ENCODE peak calls at places on chromosomes 4 and X, in four cellular contexts. X is suprapubic skin, J is hepatocyte, Y is Karpas-422. O is an unnamed sample.

GRCh38 chr4:155552180-155552579 is 114.5 kb upstream of the GUCY1A1 start:
- DNase-seq in X (no peak), Y (no peak), J (no peak), O (no peak)

GRCh38 chr4:2823301-2823670 is 20.4 kb upstream of the ADD1 start:
- DNase-seq in J (no peak), X (peak; percentile 55), Y (no peak), O (no peak)

GRCh38 chrX:124501566-124501965 is 155.2 kb downstream of the SH2D1A start:
- DNase-seq in J (no peak), Y (no peak), X (no peak), O (no peak)

GRCh38 chr4:150518559-150518958 is 63.4 kb upstream of the MAB21L2 start:
- DNase-seq in Y (no peak), J (no peak), X (no peak), O (peak; percentile 9)

GRCh38 chrX:41419082-41419481 is 28.1 kb upstream of the NYX start:
- DNase-seq in Y (no peak), J (no peak), X (no peak), O (no peak)

GRCh38 chr4:159010563-159011260 is 92.2 kb upstream of the RAPGEF2 start:
- DNase-seq in X (no peak), Y (no peak), J (peak; percentile 38), O (no peak)

GRCh38 chrX:37357436-37357835 is 8.3 kb downstream of the PRRG1 start:
- DNase-seq in Y (no peak), X (no peak), J (no peak), O (no peak)

GRCh38 chr4:88720749-88721428 is 23.3 kb upstream of the NAP1L5 start:
- DNase-seq in Y (no peak), X (no peak), J (no peak), O (no peak)

GRCh38 chrX:54208531-54208930 is 25.5 kb upstream of the FAM120C start:
- DNase-seq in X (no peak), J (no peak), Y (no peak), O (no peak)

GRCh38 chrX:13653022-13653693 is at the start of gene TCEANC:
- DNase-seq in X (peak; percentile 96), Y (peak; percentile 99), J (peak; percentile 95), O (peak; percentile 94)

GRCh38 chr4:188031751-188032150 is 36.2 kb downstream of the ZFP42 start:
- DNase-seq in J (no peak), Y (no peak), X (no peak), O (no peak)

GRCh38 chr4:15144249-15144966 is 142.1 kb downstream of the CPEB2 start:
- DNase-seq in J (no peak), X (no peak), Y (no peak), O (no peak)

GRCh38 chrX:11787564-11787963 is 29.5 kb downstream of the MSL3 start:
- DNase-seq in J (peak; percentile 38), X (peak; percentile 77), Y (peak; percentile 73), O (peak; percentile 66)

GRCh38 chr4:80407246-80407645 is 71.7 kb downstream of the CFAP299 start:
- DNase-seq in Y (no peak), X (no peak), J (no peak), O (no peak)

GRCh38 chr4:71009796-71010588 is 16.5 kb downstream of the DCK start:
- DNase-seq in X (no peak), Y (peak; percentile 87), J (peak; percentile 12), O (peak; percentile 42)

GRCh38 chrX:135003876-135004623 is 13.3 kb downstream of the SMIM10 start:
- DNase-seq in X (peak; percentile 92), Y (peak; percentile 96), J (peak; percentile 94), O (peak; percentile 84)

GRCh38 chr4:3520796-3521600 is 11.2 kb downstream of the LRPAP1 start:
- DNase-seq in J (no peak), Y (no peak), X (no peak), O (no peak)

GRCh38 chr4:149765630-149766029 is 50.0 kb downstream of the IQCM start:
- DNase-seq in Y (no peak), J (no peak), X (no peak), O (no peak)

GRCh38 chr4:2694691-2695090 is 61.4 kb downstream of the TNIP2 start:
- DNase-seq in Y (no peak), X (no peak), J (no peak), O (no peak)

GRCh38 chr4:122764808-122765189 is 32.3 kb downstream of the BBS12 start:
- DNase-seq in Y (no peak), X (no peak), J (no peak), O (no peak)

GRCh38 chrX:155134255-155134654 is 62.9 kb downstream of the BRCC3 start:
- DNase-seq in J (no peak), Y (no peak), X (no peak), O (no peak)

GRCh38 chrX:31397119-31397518 is 325.3 kb upstream of the FTHL17 start:
- DNase-seq in J (no peak), Y (no peak), X (no peak), O (no peak)

GRCh38 chr4:150425161-150425560 is 156.8 kb upstream of the MAB21L2 start:
- DNase-seq in Y (no peak), J (no peak), X (no peak), O (no peak)

GRCh38 chr4:86108152-86108551 is 251.7 kb downstream of the MAPK10 start:
- DNase-seq in X (no peak), J (no peak), Y (no peak), O (no peak)

GRCh38 chrX:106168107-106168506 is at the start of gene PWWP3B:
- DNase-seq in Y (no peak), X (no peak), J (peak; percentile 79), O (peak; percentile 27)

GRCh38 chr4:71460368-71460767 is 121.5 kb downstream of the SLC4A4 start:
- DNase-seq in J (no peak), Y (no peak), X (no peak), O (no peak)

GRCh38 chr4:119795986-119796578 is 167.5 kb upstream of the PDE5A start:
- DNase-seq in X (no peak), Y (no peak), J (no peak), O (peak; percentile 37)

GRCh38 chr4:173009129-173009823 is 159.3 kb upstream of the GALNT7 start:
- DNase-seq in X (no peak), J (no peak), Y (no peak), O (no peak)

GRCh38 chr4:173014836-173015235 is 153.8 kb upstream of the GALNT7 start:
- DNase-seq in X (no peak), Y (no peak), J (no peak), O (no peak)

GRCh38 chr4:173013232-173013932 is 155.2 kb upstream of the GALNT7 start:
- DNase-seq in X (no peak), Y (peak; percentile 74), J (peak; percentile 51), O (peak; percentile 49)

GRCh38 chr4:173014113-173014558 is 154.5 kb upstream of the GALNT7 start:
- DNase-seq in X (no peak), Y (no peak), J (peak; percentile 40), O (no peak)

DNA sequence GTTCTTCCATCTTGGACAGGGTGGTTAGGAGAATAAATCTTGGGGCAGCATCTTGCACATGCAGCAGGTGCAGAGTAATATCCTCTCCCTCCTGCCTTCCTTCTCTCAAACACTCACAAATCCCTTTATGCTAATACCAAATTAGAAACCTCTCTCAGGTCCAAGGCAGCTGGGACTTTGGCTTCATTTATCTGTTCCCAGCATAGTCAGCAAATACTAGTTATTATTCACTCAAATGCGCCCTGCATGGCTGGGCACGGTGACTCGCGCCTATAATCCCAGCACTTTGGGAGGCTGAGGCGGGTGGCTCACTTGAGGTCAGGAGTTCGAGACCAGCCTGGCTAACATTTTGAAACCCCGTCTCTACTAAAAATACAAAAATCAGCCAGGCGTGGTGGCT is 156.0 kb upstream of the GALNT7 start:
- DNase-seq in X (no peak), Y (no peak), J (no peak), O (peak; percentile 29)
- H3K4me3 ChIP-seq in X (no peak overlapping the region), Y (no peak overlapping the region), J (no peak overlapping the region), O (no peak overlapping the region)

GRCh38 chr4:5045099-5045498 is 6.2 kb upstream of the STK32B start:
- DNase-seq in X (no peak), J (no peak), Y (no peak), O (no peak)
- H3K27ac ChIP-seq in X (no peak overlapping the region), J (no peak overlapping the region), Y (no peak overlapping the region), O (no peak overlapping the region)

GRCh38 chrX:153734871-153735270 is 10.2 kb downstream of the ABCD1 start:
- DNase-seq in J (no peak), X (no peak), Y (no peak), O (no peak)

GRCh38 chrX:153733651-153734240 is 9.1 kb downstream of the ABCD1 start:
- DNase-seq in J (no peak), Y (no peak), X (no peak), O (no peak)

GRCh38 chrX:153736071-153736820 is 11.6 kb downstream of the ABCD1 start:
- DNase-seq in J (no peak), X (no peak), Y (peak; percentile 7), O (no peak)

GRCh38 chrX:153736871-153737441 is 12.3 kb downstream of the ABCD1 start:
- DNase-seq in Y (no peak), X (no peak), J (no peak), O (peak; percentile 59)

GRCh38 chrX:153735274-153735673 is 10.6 kb downstream of the ABCD1 start:
- DNase-seq in Y (peak; percentile 87), X (no peak), J (no peak), O (peak; percentile 21)
- H3K4me3 ChIP-seq in Y (peak overlapping the region; percentile 2), X (no peak overlapping the region), J (no peak overlapping the region), O (no peak overlapping the region)

GRCh38 chrX:120561634-120562568 is 1.1 kb upstream of the CUL4B start:
- DNase-seq in Y (no peak), X (no peak), J (no peak), O (no peak)

GRCh38 chrX:120559799-120560198 is 963 bp downstream of the CUL4B start:
- DNase-seq in J (no peak), X (no peak), Y (peak; percentile 76), O (peak; percentile 43)

GRCh38 chrX:120562569-120562926 is 1.8 kb upstream of the CUL4B start:
- DNase-seq in X (no peak), Y (no peak), J (no peak), O (no peak)

GRCh38 chrX:120560842-120561633 is at the start of gene CUL4B:
- DNase-seq in X (peak; percentile 95), Y (peak; percentile 96), J (peak; percentile 95), O (peak; percentile 89)

DNA sequence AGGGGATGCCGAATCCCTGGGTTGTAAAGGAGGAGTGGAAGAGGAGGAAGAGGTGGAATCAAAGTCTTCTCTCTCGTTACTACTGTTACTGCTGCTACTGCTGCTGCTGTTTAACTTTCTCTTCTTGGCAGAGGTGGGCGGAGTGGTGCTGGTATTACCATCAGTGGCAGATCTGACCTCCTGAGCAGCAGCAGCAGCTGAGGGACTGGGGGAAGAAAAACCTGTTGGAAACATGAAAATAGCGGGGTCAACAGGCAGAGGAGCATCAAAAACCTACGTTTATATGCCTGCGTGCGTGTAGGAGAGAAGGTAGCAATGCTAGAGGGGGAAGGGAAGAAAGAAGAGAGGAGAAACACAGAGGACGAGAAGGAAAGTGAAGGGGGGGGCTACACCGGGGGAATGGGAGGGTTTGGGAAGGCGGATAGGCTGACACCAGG is 339 bp downstream of the CUL4B start:
- DNase-seq in Y (peak; percentile 54), J (peak; percentile 44), X (no peak), O (peak; percentile 39)
- H3K27ac ChIP-seq in Y (peak overlapping the region; percentile 91), J (peak overlapping the region; percentile 99), X (peak overlapping the region; percentile 98), O (peak overlapping the region; percentile 74)

O was measured in small intestine.